ENCODE peak calls at places on chromosomes 1 and 21, in seven cellular contexts. L is stomach, W is mucosa of descending colon, F is neural progenitor cell, Q is OCI-LY7, S is GM23248, P is SK-N-SH. M is an unnamed sample.

GRCh38 chr1:151540982-151541377 is 871 bp downstream of the TUFT1 start:
- DNase-seq in W (peak; percentile 59), F (peak; percentile 63), L (peak; percentile 35), Q (no peak), S (no peak), P (peak; percentile 63), M (peak; percentile 38)

GRCh38 chr1:99239690-99240089 is 24.6 kb upstream of the PLPPR4 start:
- DNase-seq in L (no peak), F (no peak), W (no peak), P (no peak), S (no peak), Q (no peak), M (no peak)

GRCh38 chr1:160079448-160079847 is 1.9 kb upstream of the KCNJ9 start:
- DNase-seq in W (no peak), L (no peak), F (no peak), P (no peak), Q (no peak), S (no peak), M (no peak)

GRCh38 chr1:177975588-177976495 is 6.0 kb upstream of the SEC16B start:
- DNase-seq in F (no peak), W (no peak), S (peak; percentile 84), L (no peak), P (no peak), Q (no peak), M (no peak)

GRCh38 chr21:41559658-41560599 is 52.0 kb upstream of the TMPRSS2 start:
- DNase-seq in W (no peak), S (peak; percentile 86), L (peak; percentile 53), P (no peak), Q (no peak), F (no peak), M (no peak)

GRCh38 chr1:246647113-246647512 is 77.1 kb upstream of the SCCPDH start:
- DNase-seq in P (peak; percentile 52), L (no peak), Q (no peak), F (peak; percentile 77), S (peak; percentile 88), W (peak; percentile 39), M (peak; percentile 67)

GRCh38 chr1:101652476-101652875 is 344.2 kb downstream of the OLFM3 start:
- DNase-seq in F (peak; percentile 4), S (no peak), P (no peak), W (no peak), Q (no peak), L (no peak), M (no peak)

GRCh38 chr1:214327519-214327918 is 46.6 kb downstream of the SMYD2 start:
- DNase-seq in Q (peak; percentile 24), L (no peak), F (no peak), S (no peak), P (peak; percentile 28), W (no peak), M (no peak)

GRCh38 chr1:2224621-2225020 is 3.5 kb upstream of the SKI start:
- DNase-seq in P (no peak), Q (no peak), W (peak; percentile 27), L (no peak), S (no peak), F (no peak), M (no peak)

GRCh38 chr21:37237764-37238163 is 29.4 kb downstream of the VPS26C start:
- DNase-seq in P (no peak), W (no peak), S (no peak), Q (no peak), L (no peak), F (no peak), M (no peak)

GRCh38 chr1:231998791-231999190 is 372.2 kb downstream of the DISC1 start:
- DNase-seq in L (no peak), F (no peak), S (no peak), P (no peak), Q (no peak), W (no peak), M (no peak)

GRCh38 chr1:47993881-47994625 is 3.1 kb downstream of the TRABD2B start:
- DNase-seq in P (no peak), W (no peak), S (no peak), F (no peak), L (no peak), Q (no peak), M (peak; percentile 74)

GRCh38 chr1:118132000-118132399 is 53.0 kb downstream of the SPAG17 start:
- DNase-seq in Q (no peak), L (no peak), W (no peak), S (no peak), P (no peak), F (no peak), M (no peak)

GRCh38 chr1:155051777-155052398 is 772 bp downstream of the ADAM15 start:
- DNase-seq in S (peak; percentile 69), P (peak; percentile 70), L (peak; percentile 65), F (peak; percentile 54), Q (peak; percentile 37), W (peak; percentile 75), M (peak; percentile 90)

GRCh38 chr1:48069662-48070432 is 72.7 kb upstream of the TRABD2B start:
- DNase-seq in Q (no peak), S (peak; percentile 44), P (no peak), W (peak; percentile 26), F (no peak), L (no peak), M (no peak)

GRCh38 chr1:9539829-9540550 is 725 bp downstream of the SLC25A33 start:
- DNase-seq in W (peak; percentile 75), P (peak; percentile 87), L (peak; percentile 57), S (peak; percentile 84), F (peak; percentile 82), Q (peak; percentile 65), M (peak; percentile 81)

GRCh38 chr1:199279872-199280649 is 641.2 kb downstream of the PTPRC start:
- DNase-seq in S (peak; percentile 86), P (no peak), Q (no peak), L (no peak), F (no peak), W (no peak), M (no peak)

GRCh38 chr1:68028566-68028965 is 21.9 kb downstream of the DIRAS3 start:
- DNase-seq in F (no peak), L (no peak), P (no peak), Q (no peak), S (no peak), W (no peak), M (no peak)

GRCh38 chr1:46719689-46720088 is 775 bp upstream of the EFCAB14 start:
- DNase-seq in Q (no peak), F (no peak), P (no peak), S (no peak), L (peak; percentile 81), W (no peak), M (no peak)

GRCh38 chr1:226700861-226701260 is 38.2 kb downstream of the ITPKB start:
- DNase-seq in W (no peak), Q (no peak), P (no peak), S (no peak), L (no peak), F (no peak), M (no peak)

GRCh38 chr21:44511219-44511937 is 28.6 kb downstream of the KRTAP10-1 start:
- DNase-seq in S (no peak), Q (no peak), F (no peak), P (no peak), W (peak; percentile 16), L (no peak), M (no peak)

GRCh38 chr1:190436615-190437014 is 41.0 kb downstream of the BRINP3 start:
- DNase-seq in Q (peak; percentile 38), S (peak; percentile 3), W (no peak), F (no peak), P (peak; percentile 19), L (no peak), M (no peak)

GRCh38 chr1:21124846-21125245 is 51.9 kb downstream of the EIF4G3 start:
- DNase-seq in W (no peak), S (peak; percentile 72), F (no peak), P (no peak), L (no peak), Q (no peak), M (no peak)

GRCh38 chr1:230117694-230118093 is 50.7 kb downstream of the GALNT2 start:
- DNase-seq in F (no peak), Q (no peak), P (no peak), W (no peak), L (no peak), S (no peak), M (no peak)

DNA sequence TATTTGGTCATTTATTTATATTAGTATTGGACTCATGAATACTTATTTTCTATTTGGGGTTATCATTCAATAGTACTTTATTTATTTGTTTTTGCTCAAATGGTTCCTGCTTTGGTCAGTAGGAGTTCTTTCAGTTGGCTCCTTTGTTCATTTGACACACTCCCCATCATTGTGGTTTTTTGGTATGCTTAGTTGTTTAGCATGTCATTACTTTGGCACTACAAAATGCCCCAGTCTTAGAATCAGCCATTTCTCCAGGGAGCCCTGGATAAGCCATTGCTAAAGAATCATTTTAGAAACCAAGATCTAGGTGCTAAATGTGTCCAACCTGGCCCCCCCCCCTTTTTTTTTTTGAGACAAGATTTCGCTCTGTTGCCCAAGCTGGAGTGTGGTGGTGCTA is 61.7 kb upstream of the MRPS6 start:
- DNase-seq in W (no peak), S (no peak), Q (no peak), P (no peak), L (no peak), F (no peak), M (no peak)
- H3K9me3 ChIP-seq in W (peaks cover 11% of the 10 kb centered on the region), S (no peaks in the 10 kb centered on the region), Q (peaks cover 7% of the 10 kb centered on the region), P (no peaks in the 10 kb centered on the region), L (no peaks in the 10 kb centered on the region), F (no peaks in the 10 kb centered on the region), M (no peaks in the 10 kb centered on the region)

DNA sequence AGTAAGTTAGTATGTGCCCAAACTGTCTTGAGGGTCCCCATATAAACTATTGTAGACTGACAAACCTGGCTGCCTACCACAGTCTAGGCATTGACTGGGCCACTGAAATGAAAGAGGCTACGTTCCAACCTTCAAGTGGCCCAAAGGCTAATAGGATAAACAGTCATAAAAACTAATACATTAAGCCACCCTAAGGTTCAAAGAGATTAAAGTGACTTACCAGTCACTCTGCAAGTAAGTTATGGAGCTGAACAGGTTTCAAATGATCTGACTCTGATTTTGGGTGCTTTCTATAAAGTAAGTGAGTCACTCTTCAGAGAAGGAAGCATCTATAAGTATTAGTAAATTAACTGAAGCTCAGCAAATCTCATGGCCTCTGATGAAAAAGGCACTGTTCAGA is 38.0 kb downstream of the PLPP3 start:
- DNase-seq in P (no peak), W (no peak), F (no peak), L (no peak), S (no peak), Q (no peak), M (no peak)
- H3K4me1 ChIP-seq in P (peaks cover 38% of the 10 kb centered on the region), W (peaks cover 2% of the 10 kb centered on the region), F (peaks cover 15% of the 10 kb centered on the region), L (peaks cover 87% of the 10 kb centered on the region), S (no peaks in the 10 kb centered on the region), Q (no peaks in the 10 kb centered on the region), M (peaks cover 24% of the 10 kb centered on the region)

DNA sequence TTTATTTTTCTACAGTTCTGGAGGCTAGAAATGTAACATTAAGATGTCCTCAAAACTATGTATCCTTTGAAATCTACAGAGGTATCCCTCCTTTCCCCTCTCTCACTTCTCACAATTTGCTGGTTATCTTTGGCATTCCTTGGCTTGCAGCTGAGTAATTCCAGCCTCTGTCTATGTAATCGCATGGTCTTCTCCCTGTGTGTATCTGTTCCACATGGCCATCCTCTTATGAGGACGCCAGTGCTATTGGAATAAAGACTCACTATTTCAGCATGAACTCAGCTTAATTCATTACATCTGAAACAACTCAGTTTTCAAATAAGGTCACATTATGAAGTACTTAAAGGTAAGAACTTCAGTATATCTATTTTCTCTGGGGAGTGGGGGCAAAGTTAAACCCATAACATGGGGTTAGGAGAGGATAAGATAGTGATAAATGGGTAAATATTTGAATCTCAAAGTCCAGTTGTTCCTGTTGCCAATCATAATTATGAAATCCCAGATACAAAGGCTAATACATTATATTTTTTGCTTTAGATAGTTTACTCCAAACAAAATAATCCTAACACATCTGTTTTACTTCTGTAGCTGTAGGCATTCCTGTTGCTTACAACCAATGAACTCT is 1290.8 kb downstream of the NCAM2 start:
- DNase-seq in Q (no peak), L (no peak), P (no peak), S (no peak), W (no peak), F (no peak), M (no peak)
- H3K9me3 ChIP-seq in Q (peaks cover 26% of the 10 kb centered on the region), L (no peaks in the 10 kb centered on the region), P (no peaks in the 10 kb centered on the region), S (no peaks in the 10 kb centered on the region), W (no peaks in the 10 kb centered on the region), F (no peaks in the 10 kb centered on the region), M (no peaks in the 10 kb centered on the region)

GRCh38 chr1:17112076-17112475 is 7.2 kb downstream of the PADI2 start:
- DNase-seq in L (no peak), S (no peak), F (no peak), P (peak; percentile 36), W (no peak), Q (no peak), M (no peak)
- H3K4me1 ChIP-seq in L (peaks cover 5% of the 10 kb centered on the region), S (no peaks in the 10 kb centered on the region), F (peaks cover 8% of the 10 kb centered on the region), P (peaks cover 5% of the 10 kb centered on the region), W (peaks cover 72% of the 10 kb centered on the region), Q (no peaks in the 10 kb centered on the region), M (no peaks in the 10 kb centered on the region)